ENCODE peak calls at places on chromosomes 6 and 20, in eight cellular contexts. F is GM23338, P is GM12878, R is A549, O is HepG2, V is K562, M is HCT116, E is SK-N-SH. A is an unnamed sample. For H3K4me1, the result is how much of the 10 kb centered on the place peaks cover.

GRCh38 chr20:652611-653109 is 340 bp downstream of the SRXN1 start:
- DNase-seq in F (no peak), P (no peak), R (peak), O (no peak), V (no peak), M (no peak), E (no peak), A (no peak)

GRCh38 chr20:10963717-10964266 is 290.0 kb upstream of the JAG1 start:
- DNase-seq in F (no peak), P (no peak), R (no peak), O (no peak), V (no peak), M (no peak), E (no peak), A (no peak)

GRCh38 chr20:43937586-43937985 is 22.9 kb downstream of the TOX2 start:
- DNase-seq in F (no peak), P (no peak), R (no peak), O (no peak), V (no peak), M (no peak), E (no peak), A (no peak)

GRCh38 chr6:160348552-160349441 is 619 bp downstream of the SLC22A3 start:
- DNase-seq in F (peak), P (no peak), R (peak), O (peak), V (no peak), M (no peak), E (peak), A (no peak)

GRCh38 chr6:31114540-31114876 is at the start of gene PSORS1C1:
- DNase-seq in F (peak), P (no peak), R (peak), O (peak), V (no peak), M (peak), E (no peak), A (peak)

GRCh38 chr20:1664911-1665310 is 7.3 kb upstream of the SIRPG start:
- DNase-seq in F (no peak), P (peak), R (no peak), O (no peak), V (no peak), M (no peak), E (no peak), A (no peak)

GRCh38 chr6:100078509-100078908 is 84.5 kb upstream of the MCHR2 start:
- DNase-seq in F (peak), P (no peak), R (peak), O (peak), V (no peak), M (peak), E (peak), A (no peak)

GRCh38 chr6:14335071-14335470 is 217.5 kb downstream of the CD83 start:
- DNase-seq in F (no peak), P (no peak), R (no peak), O (no peak), V (no peak), M (no peak), E (no peak), A (no peak)

GRCh38 chr20:33267691-33268090 is 15.3 kb upstream of the BPIFB1 start:
- DNase-seq in F (no peak), P (no peak), R (no peak), O (no peak), V (no peak), M (no peak), E (no peak), A (no peak)

GRCh38 chr20:57089701-57090144 is 176.7 kb downstream of the BMP7 start:
- DNase-seq in F (peak), P (no peak), R (peak), O (peak), V (peak), M (peak), E (peak), A (peak)

GRCh38 chr6:87731818-87732661 is 30.0 kb upstream of the AKIRIN2 start:
- DNase-seq in F (peak), P (peak), R (peak), O (peak), V (no peak), M (peak), E (no peak), A (peak)

GRCh38 chr6:18387061-18387721 is at the start of gene RNF144B:
- DNase-seq in F (peak), P (peak), R (peak), O (peak), V (no peak), M (peak), E (peak), A (peak)

GRCh38 chr6:34145161-34146020 is 496 bp downstream of the GRM4 start:
- DNase-seq in F (peak), P (no peak), R (peak), O (no peak), V (peak), M (no peak), E (peak), A (no peak)
- H3K4me1 ChIP-seq in F (half or more), P (under half), R (under half), O (under half), V (under half), M (under half), E (under half), A (under half)

GRCh38 chr6:28982476-28983266 is 22.4 kb downstream of the ZNF311 start:
- DNase-seq in F (peak), P (peak), R (peak), O (peak), V (peak), M (no peak), E (peak), A (no peak)

GRCh38 chr6:28980797-28981390 is 24.2 kb downstream of the ZNF311 start:
- DNase-seq in F (peak), P (peak), R (peak), O (peak), V (peak), M (peak), E (peak), A (no peak)

GRCh38 chr6:28981833-28982475 is 23.2 kb downstream of the ZNF311 start:
- DNase-seq in F (peak), P (peak), R (peak), O (peak), V (peak), M (peak), E (peak), A (peak)

GRCh38 chr6:28980137-28980796 is 24.8 kb downstream of the ZNF311 start:
- DNase-seq in F (no peak), P (no peak), R (no peak), O (peak), V (no peak), M (no peak), E (no peak), A (no peak)

DNA sequence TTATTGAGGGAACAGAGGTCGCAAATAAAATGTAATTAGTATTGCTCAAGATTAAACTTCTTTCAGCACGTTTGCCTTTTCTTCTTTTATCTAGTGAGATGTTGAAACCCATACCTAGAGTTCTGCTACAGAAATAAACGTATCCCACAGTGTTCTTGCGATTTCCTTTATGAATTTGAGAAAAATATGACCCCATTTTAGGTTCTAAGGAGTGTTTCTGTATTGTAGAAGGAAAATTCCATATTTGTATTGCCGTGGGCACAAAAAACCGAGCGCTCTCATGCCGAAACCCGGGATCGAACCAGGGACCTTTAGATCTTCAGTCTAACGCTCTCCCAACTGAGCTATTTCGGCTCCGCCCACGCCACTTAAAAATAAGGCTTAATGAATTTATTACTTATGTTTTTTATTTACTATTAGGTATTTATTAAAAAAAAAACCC is 23.7 kb downstream of the ZNF311 start:
- DNase-seq in F (peak), P (peak), R (peak), O (peak), V (peak), M (peak), E (peak), A (no peak)
- TF ChIP-seq REST in F (no peak), P (no peak), R (no peak), O (no peak), V (no peak), M (no peak), E (no peak), A (no peak)

DNA sequence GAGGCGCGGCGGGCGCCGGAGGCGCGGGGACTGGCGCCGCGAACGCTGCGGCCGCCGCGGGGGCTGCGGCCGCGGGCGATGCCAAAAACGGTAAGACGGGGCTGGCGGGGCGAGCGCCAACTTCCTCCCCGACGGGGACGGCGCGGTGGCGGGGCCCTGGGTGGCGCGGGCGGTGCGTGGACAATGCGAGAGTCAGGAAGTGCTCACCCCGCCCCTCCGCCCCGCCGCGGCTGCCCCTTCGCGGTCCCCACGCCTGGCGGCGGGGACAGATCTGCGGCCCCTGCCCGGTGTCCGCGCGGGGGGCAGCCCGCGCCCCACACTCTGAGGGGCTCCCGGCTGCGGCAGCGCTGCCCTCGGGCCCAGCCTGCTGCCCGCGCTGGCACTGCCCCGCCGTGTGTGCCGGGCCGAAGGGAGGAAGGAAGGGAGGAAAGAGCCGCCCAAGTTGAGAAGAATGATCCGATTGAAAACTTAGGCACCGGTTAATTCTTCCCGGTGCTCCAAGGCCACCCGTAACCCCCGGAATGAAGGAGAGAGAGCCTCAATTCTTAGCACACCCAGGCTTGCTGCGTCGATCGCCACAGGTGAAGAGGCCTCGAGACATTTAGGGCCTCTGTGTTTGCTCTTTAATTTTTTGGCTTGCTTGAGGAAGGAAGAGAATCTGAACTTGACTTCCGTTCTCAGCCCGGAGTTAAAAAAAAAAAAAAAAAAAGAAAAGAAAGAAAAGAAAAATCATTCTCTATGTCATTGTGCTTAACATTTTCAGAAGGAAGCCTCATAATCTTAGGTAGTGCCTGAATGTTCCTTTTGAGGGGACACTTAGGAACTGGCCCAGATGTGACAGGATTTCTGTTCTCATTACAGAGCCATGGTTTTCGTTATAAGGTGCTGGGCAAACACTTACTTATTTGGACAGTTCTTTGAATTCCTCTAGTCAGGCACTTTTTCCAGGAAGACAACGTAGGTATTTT is 982 bp downstream of the HECA start:
- DNase-seq in F (peak), P (no peak), R (no peak), O (no peak), V (peak), M (no peak), E (peak), A (no peak)
- H3K4me1 ChIP-seq in F (under half), P (under half), R (under half), O (under half), V (under half), M (under half), E (under half), A (under half)

DNA sequence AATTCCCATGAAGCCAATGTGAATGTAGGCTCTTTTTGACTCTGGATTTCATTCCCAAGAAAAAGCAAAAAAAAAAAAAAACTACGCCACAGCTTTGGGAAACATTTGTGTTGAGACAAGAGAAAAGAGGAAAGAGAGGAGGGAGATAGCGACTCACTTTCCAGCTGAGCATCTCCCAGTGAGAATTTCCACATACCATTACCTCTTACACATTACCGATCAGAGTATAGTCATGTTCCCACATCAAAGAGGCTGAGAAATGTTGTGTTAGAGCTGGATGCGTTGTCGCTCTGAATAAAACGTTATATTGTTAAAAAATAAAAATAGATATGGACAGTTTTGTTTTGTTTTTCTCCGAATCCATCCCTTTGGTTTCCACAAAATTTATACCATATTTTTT is 1019.3 kb upstream of the ADGRB3 start:
- DNase-seq in F (no peak), P (no peak), R (no peak), O (no peak), V (no peak), M (no peak), E (no peak), A (no peak)
- TF ChIP-seq REST in F (no peak), P (no peak), R (no peak), O (no peak), V (no peak), M (no peak), E (no peak), A (no peak)

DNA sequence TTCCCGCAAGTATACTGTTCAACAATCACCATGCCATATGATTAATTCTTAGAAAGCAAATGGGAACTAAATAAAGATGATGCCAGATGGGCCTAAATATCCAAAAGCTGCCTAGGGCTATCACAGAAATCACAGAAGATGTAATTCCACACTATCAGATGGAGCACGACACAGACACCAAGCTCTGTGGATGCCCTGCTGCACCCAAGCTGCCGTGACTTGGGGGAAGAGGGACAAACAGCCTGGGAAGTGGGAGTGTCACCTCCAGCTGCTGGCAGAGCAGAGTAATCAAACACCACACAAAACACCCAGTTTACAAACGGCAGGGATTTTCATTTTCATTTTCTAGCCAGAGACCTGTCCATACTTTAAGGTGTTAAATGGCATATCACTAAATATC is 35.7 kb downstream of the PDE10A start:
- DNase-seq in F (no peak), P (no peak), R (no peak), O (no peak), V (no peak), M (no peak), E (peak), A (no peak)
- H3K4me1 ChIP-seq in F (under half), P (under half), R (under half), O (under half), V (under half), M (under half), E (under half), A (under half)